ENCODE peak calls at places on chromosomes 6 and 20, in four cellular contexts. S is IMR-90, T is A549, W is tibial nerve. D is an unnamed sample.

GRCh38 chr6:133568970-133569889 is 319.7 kb upstream of the TCF21 start:
- DNase-seq in T (peak), S (peak), W (peak), D (peak)

GRCh38 chr6:67630146-67630545 is 1004.9 kb upstream of the ADGRB3 start:
- DNase-seq in S (peak), W (no peak), T (no peak), D (no peak)

GRCh38 chr6:121319112-121319553 is 15.1 kb downstream of the TBC1D32 start:
- DNase-seq in T (peak), S (peak), W (no peak), D (no peak)

GRCh38 chr20:2093200-2093781 is 8.3 kb upstream of the STK35 start:
- DNase-seq in W (no peak), T (peak), S (no peak), D (no peak)

GRCh38 chr20:5848711-5849505 is 98.7 kb downstream of the SHLD1 start:
- DNase-seq in W (no peak), S (peak), T (no peak), D (no peak)

GRCh38 chr6:138161434-138162103 is at the start of gene ARFGEF3:
- DNase-seq in T (peak), S (peak), W (no peak), D (peak)

GRCh38 chr6:88165877-88166492 is at the start of gene CNR1:
- DNase-seq in S (no peak), T (peak), W (peak), D (peak)

GRCh38 chr6:164741938-164742451 is 567.4 kb downstream of the C6orf118 start:
- DNase-seq in T (no peak), W (no peak), S (no peak), D (no peak)

GRCh38 chr20:17614812-17615644 is 45.2 kb downstream of the DSTN start:
- DNase-seq in W (no peak), S (no peak), T (no peak), D (no peak)

GRCh38 chr20:45828589-45828988 is 1.5 kb upstream of the TNNC2 start:
- DNase-seq in T (no peak), S (no peak), W (no peak), D (peak)

GRCh38 chr6:33959661-33960344 is 156.0 kb upstream of the MLN start:
- DNase-seq in S (no peak), T (no peak), W (no peak), D (no peak)

GRCh38 chr20:25014816-25015215 is 22.3 kb upstream of the APMAP start:
- DNase-seq in T (no peak), W (no peak), S (no peak), D (no peak)

GRCh38 chr20:25016471-25016870 is 23.9 kb upstream of the APMAP start:
- DNase-seq in T (no peak), W (no peak), S (no peak), D (no peak)

GRCh38 chr20:25013478-25014380 is 21.2 kb upstream of the APMAP start:
- DNase-seq in W (no peak), S (no peak), T (no peak), D (no peak)

GRCh38 chr20:25017257-25017803 is 24.8 kb upstream of the APMAP start:
- DNase-seq in T (no peak), S (no peak), W (no peak), D (no peak)

DNA sequence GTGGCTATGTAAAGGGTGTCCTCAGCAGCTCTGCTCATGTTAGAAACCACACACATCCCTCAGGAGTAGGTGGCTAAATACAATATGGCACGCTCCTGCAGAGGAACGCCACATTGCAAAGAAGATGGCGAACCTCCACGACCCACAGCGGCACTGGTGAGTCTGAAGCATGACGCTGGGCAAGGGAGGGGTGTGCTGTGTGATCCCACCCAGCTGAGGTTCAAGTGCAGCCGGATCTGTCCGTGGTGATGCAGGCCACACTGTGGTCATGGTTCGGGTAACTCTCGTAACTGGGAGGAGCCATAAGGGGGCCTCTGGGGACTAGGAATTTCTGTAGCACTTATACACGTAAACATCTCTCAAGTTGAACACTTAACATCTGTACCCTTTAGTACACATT is 23.4 kb upstream of the APMAP start:
- DNase-seq in W (no peak), T (no peak), S (no peak), D (no peak)
- H3K27ac ChIP-seq in W (no peak), T (no peak), S (no peak), D (no peak)

DNA sequence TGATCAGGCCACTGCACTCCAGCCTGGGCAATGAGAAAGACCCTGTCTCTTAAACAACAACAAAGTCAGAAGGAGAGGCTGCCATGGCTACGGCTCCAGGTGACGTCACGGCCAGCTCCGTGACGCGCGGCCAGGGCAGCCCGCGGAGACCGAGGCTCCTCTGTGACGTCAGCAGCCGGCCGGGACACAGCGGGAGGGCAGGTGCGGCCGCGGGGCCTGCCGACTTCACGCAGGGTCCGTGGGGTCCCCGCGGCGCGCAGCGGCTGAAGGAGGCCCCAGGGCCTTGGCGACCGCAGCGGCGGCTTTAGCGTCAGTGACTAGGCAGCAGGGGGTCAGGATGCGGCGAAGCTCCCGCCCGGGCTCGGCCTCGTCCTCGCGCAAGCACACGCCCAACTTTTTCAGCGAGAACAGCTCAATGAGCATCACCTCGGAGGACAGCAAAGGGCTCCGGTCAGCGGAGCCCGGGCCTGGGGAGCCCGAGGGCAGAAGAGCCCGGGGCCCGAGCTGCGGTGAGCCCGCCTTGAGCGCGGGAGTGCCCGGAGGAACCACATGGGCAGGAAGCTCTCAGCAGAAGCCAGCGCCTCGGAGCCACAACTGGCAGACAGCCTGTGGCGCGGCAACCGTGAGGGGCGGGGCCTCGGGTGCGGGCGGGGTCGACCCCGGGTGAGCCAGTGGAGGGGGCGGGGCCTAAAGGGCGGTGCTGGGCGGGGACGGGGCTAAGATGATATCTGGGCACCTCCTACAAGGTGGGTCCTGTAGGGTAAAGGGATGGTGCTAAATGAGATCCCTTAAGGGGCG is at the start of gene SPAG4:
- DNase-seq in T (peak), W (peak), S (peak), D (peak)
- TF ChIP-seq POLR2A in T (peak), W (peak), S (peak), D (peak)

GRCh38 chr6:129269076-129269475 is 386.1 kb downstream of the LAMA2 start:
- DNase-seq in T (no peak), S (peak), W (no peak), D (no peak)

GRCh38 chr6:129263117-129263516 is 380.2 kb downstream of the LAMA2 start:
- DNase-seq in W (no peak), S (no peak), T (no peak), D (no peak)

GRCh38 chr6:129264480-129265045 is 381.6 kb downstream of the LAMA2 start:
- DNase-seq in S (peak), T (no peak), W (no peak), D (no peak)

GRCh38 chr6:129269891-129270290 is 387.0 kb downstream of the LAMA2 start:
- DNase-seq in S (no peak), W (no peak), T (no peak), D (no peak)

DNA sequence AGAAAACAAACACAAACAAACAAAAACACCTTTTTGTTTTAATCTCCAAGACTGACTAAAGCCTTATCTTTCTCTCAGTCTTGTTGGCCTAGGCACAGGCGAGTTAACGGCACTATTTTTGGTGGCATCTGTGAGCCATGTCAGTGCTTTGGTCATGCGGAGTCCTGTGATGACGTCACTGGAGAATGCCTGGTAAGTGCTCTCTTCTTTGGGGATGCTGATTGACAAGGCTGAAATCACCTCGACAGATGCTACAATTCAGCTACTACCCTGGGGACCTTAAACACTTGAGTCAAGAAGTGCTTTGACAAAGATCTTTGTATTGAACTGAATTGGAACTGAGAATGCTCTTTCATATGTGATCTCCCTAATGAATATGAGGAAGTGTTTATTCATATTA is 384.1 kb downstream of the LAMA2 start:
- DNase-seq in W (no peak), S (no peak), T (no peak), D (no peak)
- H3K27ac ChIP-seq in W (no peak), S (no peak), T (no peak), D (no peak)

GRCh38 chr20:50731055-50731929 is at the start of gene PARD6B:
- DNase-seq in S (peak), W (peak), T (peak), D (peak)
- TF ChIP-seq POLR2A in S (no peak), W (peak), T (peak), D (peak)

DNA sequence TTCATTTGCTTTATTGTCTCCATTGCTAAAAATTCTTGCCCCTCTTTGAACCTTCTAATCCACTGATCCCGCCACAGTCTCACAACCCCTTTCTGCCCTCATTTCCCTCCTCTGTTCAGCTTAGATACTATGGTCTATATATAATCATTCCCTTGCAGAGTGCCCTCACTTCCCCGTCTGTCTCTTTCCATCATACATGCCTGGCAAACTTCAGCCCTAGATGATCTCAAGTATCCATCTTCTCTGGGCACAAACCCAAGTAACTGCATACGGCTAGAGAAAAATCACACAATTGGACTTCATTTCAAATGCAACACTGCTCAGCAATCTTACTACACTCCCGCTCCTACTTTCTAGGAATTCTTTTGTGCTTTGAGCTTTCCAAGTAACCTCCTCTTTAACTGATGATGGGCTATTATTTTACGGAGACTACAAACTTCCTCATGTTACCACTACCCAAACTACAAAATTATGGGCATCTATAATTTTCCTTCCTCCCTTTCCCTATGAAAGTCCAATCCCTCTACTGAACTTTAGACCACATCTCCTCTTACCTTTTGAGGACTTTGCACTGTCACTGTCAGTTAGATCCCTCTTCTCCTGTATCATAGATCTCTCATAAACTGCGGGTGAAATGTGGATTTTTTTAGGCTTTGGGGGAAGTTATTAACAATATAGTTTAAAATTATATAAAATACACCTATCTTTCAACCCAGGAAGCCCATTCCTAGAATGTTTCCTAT is 135.6 kb downstream of the BTBD9 start:
- DNase-seq in S (no peak), T (no peak), W (no peak), D (no peak)
- H3K27ac ChIP-seq in S (no peak), T (no peak), W (no peak), D (no peak)

GRCh38 chr20:11687546-11688292 is 230.0 kb upstream of the BTBD3 start:
- DNase-seq in S (no peak), T (peak), W (no peak), D (no peak)
- TF ChIP-seq POLR2A in S (no peak), T (no peak), W (no peak), D (no peak)

GRCh38 chr6:112181130-112181529 is 73.2 kb downstream of the LAMA4 start:
- DNase-seq in S (no peak), T (no peak), W (no peak), D (no peak)

GRCh38 chr6:112180095-112180820 is 74.1 kb downstream of the LAMA4 start:
- DNase-seq in S (peak), W (no peak), T (peak), D (no peak)

GRCh38 chr6:112184996-112185395 is 69.4 kb downstream of the LAMA4 start:
- DNase-seq in S (no peak), W (no peak), T (no peak), D (no peak)

GRCh38 chr6:112179631-112180030 is 74.7 kb downstream of the LAMA4 start:
- DNase-seq in S (peak), W (no peak), T (no peak), D (no peak)

GRCh38 chr6:112183271-112183671 is 71.1 kb downstream of the LAMA4 start:
- DNase-seq in T (no peak), W (no peak), S (peak), D (no peak)
- H3K27ac ChIP-seq in T (no peak), W (peak), S (peak), D (peak)

GRCh38 chr20:20466341-20466879 is 98.5 kb downstream of the INSM1 start:
- DNase-seq in S (peak), T (no peak), W (no peak), D (no peak)
- TF ChIP-seq POLR2A in S (no peak), T (no peak), W (no peak), D (no peak)

GRCh38 chr20:44215125-44215524 is 4.6 kb upstream of the OSER1 start:
- DNase-seq in S (peak), T (peak), W (peak), D (peak)

GRCh38 chr20:44218441-44218840 is 7.9 kb upstream of the OSER1 start:
- DNase-seq in T (no peak), S (no peak), W (no peak), D (no peak)

GRCh38 chr20:44219791-44220190 is 9.2 kb upstream of the OSER1 start:
- DNase-seq in S (no peak), W (no peak), T (no peak), D (no peak)

GRCh38 chr20:44219287-44219686 is 8.7 kb upstream of the OSER1 start:
- DNase-seq in W (no peak), S (no peak), T (no peak), D (no peak)

GRCh38 chr20:44217342-44218092 is 6.9 kb upstream of the OSER1 start:
- DNase-seq in S (peak), W (peak), T (peak), D (peak)
- H3K27ac ChIP-seq in S (no peak), W (no peak), T (no peak), D (no peak)

DNA sequence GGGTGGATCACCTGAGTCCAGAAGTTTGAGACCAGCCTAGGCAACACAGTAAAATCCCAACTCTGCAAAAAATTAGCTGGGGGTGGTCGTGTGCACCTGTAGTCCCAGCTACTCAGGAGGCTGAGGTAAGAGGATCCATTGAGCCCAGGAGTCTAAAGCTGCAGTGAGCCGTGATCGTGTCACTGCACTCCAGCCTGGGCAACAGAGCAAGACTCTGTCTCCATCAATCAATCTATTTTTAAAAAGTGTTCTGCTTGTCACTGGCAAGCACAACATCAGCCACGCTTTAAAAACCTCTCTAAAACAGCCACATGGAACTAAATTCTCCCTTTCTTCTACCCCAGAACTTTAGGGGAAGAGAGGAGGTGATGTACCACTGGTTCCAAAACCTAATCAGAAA is 131.6 kb upstream of the RREB1 start:
- DNase-seq in T (no peak), S (no peak), W (no peak), D (no peak)
- TF ChIP-seq POLR2A in T (no peak), S (no peak), W (no peak), D (no peak)